ENCODE peak calls at places on chromosomes 6 and 20, in four cellular contexts. V is ascending aorta; W is nephron progenitor cell; K is CD8-positive, alpha-beta T cell. N is an unnamed sample.

GRCh38 chr6:163457637-163458561 is 43.4 kb downstream of the QKI start:
- DNase-seq in V (peak), W (no peak), K (no peak), N (no peak)

GRCh38 chr6:131575834-131576478 is 2.9 kb downstream of the ARG1 start:
- DNase-seq in V (no peak), W (no peak), K (no peak), N (no peak)

GRCh38 chr6:80769101-80769500 is 662.6 kb downstream of the BCKDHB start:
- DNase-seq in V (no peak), W (no peak), K (no peak), N (no peak)

GRCh38 chr20:32965115-32965514 is 39.1 kb downstream of the SUN5 start:
- DNase-seq in V (no peak), W (no peak), K (no peak), N (no peak)

GRCh38 chr6:127737009-127737486 is 160.1 kb downstream of the C6orf58 start:
- DNase-seq in V (no peak), W (peak), K (peak), N (no peak)

GRCh38 chr20:8095648-8096572 is 36.2 kb upstream of the PLCB1 start:
- DNase-seq in V (no peak), W (no peak), K (no peak), N (no peak)

GRCh38 chr6:56875961-56876360 is 78.9 kb upstream of the BEND6 start:
- DNase-seq in V (no peak), W (no peak), K (no peak), N (no peak)

GRCh38 chr20:47875302-47876025 is 90.2 kb upstream of the SULF2 start:
- DNase-seq in V (no peak), W (peak), K (no peak), N (no peak)

GRCh38 chr6:100160913-100161312 is 166.9 kb upstream of the MCHR2 start:
- DNase-seq in V (no peak), W (no peak), K (no peak), N (no peak)

GRCh38 chr6:160945516-160946177 is 45.9 kb upstream of the MAP3K4 start:
- DNase-seq in V (no peak), W (no peak), K (no peak), N (no peak)

GRCh38 chr6:140202964-140203363 is 828.5 kb upstream of the CITED2 start:
- DNase-seq in V (no peak), W (no peak), K (no peak), N (no peak)

GRCh38 chr6:2545351-2545750 is 205.4 kb downstream of the MYLK4 start:
- DNase-seq in V (no peak), W (no peak), K (no peak), N (no peak)

GRCh38 chr6:24517659-24518538 is 23.1 kb downstream of the ALDH5A1 start:
- DNase-seq in V (no peak), W (no peak), K (no peak), N (no peak)

GRCh38 chr6:98832282-98833100 is 1.9 kb upstream of the POU3F2 start:
- DNase-seq in V (no peak), W (peak), K (no peak), N (no peak)

GRCh38 chr6:104252276-104252675 is 607.4 kb downstream of the HACE1 start:
- DNase-seq in V (no peak), W (no peak), K (no peak), N (no peak)

GRCh38 chr6:12595161-12595792 is 121.3 kb upstream of the PHACTR1 start:
- DNase-seq in V (no peak), W (no peak), K (no peak), N (no peak)

GRCh38 chr6:32840604-32841246 is 2.2 kb upstream of the TAP2 start:
- DNase-seq in V (no peak), W (no peak), K (peak), N (no peak)

GRCh38 chr6:75118925-75119515 is 86.8 kb downstream of the COL12A1 start:
- DNase-seq in V (no peak), W (no peak), K (no peak), N (no peak)

GRCh38 chr6:23659125-23659524 is 466.9 kb upstream of the NRSN1 start:
- DNase-seq in V (no peak), W (peak), K (no peak), N (peak)

GRCh38 chr6:3526962-3527796 is 70.3 kb upstream of the SLC22A23 start:
- DNase-seq in V (no peak), W (no peak), K (no peak), N (no peak)

GRCh38 chr20:38109657-38110524 is 55.2 kb downstream of the TGM2 start:
- DNase-seq in V (peak), W (no peak), K (no peak), N (no peak)

GRCh38 chr6:5379647-5380242 is 118.4 kb downstream of the FARS2 start:
- DNase-seq in V (no peak), W (peak), K (no peak), N (no peak)

GRCh38 chr6:127539292-127539691 is 20.2 kb upstream of the MTCL3 start:
- DNase-seq in V (no peak), W (no peak), K (no peak), N (no peak)

GRCh38 chr20:19211661-19212523 is 550 bp upstream of the SLC24A3 start:
- DNase-seq in V (peak), W (peak), K (no peak), N (peak)

GRCh38 chr6:106360989-106361430 is 493 bp downstream of the CRYBG1 start:
- DNase-seq in V (no peak), W (peak), K (peak), N (no peak)

GRCh38 chr20:50368813-50369224 is 141.4 kb upstream of the PTPN1 start:
- DNase-seq in V (no peak), W (no peak), K (no peak), N (no peak)

GRCh38 chr6:18551228-18551627 is 164.1 kb downstream of the RNF144B start:
- DNase-seq in V (no peak), W (no peak), K (no peak), N (no peak)

GRCh38 chr20:39660965-39661364 is 698.8 kb downstream of the DHX35 start:
- DNase-seq in V (no peak), W (no peak), K (no peak), N (no peak)

GRCh38 chr20:39661833-39662232 is 699.7 kb downstream of the DHX35 start:
- DNase-seq in V (no peak), W (no peak), K (no peak), N (no peak)

GRCh38 chr20:39660251-39660650 is 698.1 kb downstream of the DHX35 start:
- DNase-seq in V (no peak), W (no peak), K (no peak), N (no peak)

DNA sequence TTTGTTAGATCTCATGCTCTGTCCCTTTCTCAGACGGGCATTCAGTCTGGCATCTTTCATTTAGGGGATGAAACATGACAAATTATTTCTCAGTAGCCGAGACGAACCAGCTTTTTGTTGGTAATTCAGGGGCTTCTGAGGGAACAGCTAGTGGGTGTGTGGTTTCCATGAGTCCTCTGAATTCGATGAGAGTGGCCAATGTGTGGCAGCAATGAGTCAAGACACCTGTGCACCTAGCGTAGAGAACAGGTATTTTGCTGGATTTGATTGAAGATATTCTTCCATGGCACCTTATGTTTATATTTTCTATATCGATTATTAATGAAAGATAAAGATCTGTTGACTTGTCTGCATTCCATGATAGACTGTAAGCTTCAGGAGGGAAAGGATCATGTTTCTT is 696.9 kb downstream of the DHX35 start:
- DNase-seq in V (no peak), W (no peak), K (no peak), N (no peak)
- TF ChIP-seq CTCF in V (no peak), W (no peak), K (no peak), N (no peak)

DNA sequence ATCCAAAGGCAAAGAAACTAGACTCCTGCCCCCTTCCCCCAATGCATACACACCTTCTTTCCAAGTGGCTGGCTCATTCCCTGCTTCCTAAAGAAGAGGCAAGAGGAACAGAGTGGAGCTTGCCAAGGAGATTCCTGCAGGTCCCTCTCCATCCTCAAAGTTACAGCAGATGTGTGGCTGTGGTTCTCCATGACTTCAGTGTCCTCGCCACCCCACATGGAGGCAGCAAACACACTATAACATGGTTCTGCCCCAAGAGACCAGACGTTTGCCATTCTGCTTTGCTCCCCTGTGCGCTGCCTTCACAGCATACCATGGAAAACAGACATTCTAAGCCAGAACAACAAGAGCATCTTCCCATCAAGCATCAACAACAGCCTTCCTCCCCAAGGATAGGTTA is 84.4 kb downstream of the BACH2 start:
- DNase-seq in V (no peak), W (no peak), K (peak), N (no peak)
- TF ChIP-seq CTCF in V (no peak), W (no peak), K (no peak), N (no peak)

GRCh38 chr20:46349742-46350056 is 41.4 kb upstream of the CDH22 start:
- DNase-seq in V (no peak), W (no peak), K (no peak), N (no peak)

GRCh38 chr20:46348972-46349741 is 40.9 kb upstream of the CDH22 start:
- DNase-seq in V (peak), W (peak), K (peak), N (peak)

GRCh38 chr20:46347831-46348230 is 39.5 kb upstream of the CDH22 start:
- DNase-seq in V (no peak), W (no peak), K (no peak), N (no peak)

GRCh38 chr20:46346770-46347169 is 38.5 kb upstream of the CDH22 start:
- DNase-seq in V (no peak), W (no peak), K (no peak), N (no peak)

GRCh38 chr20:46348231-46348803 is 40.0 kb upstream of the CDH22 start:
- DNase-seq in V (no peak), W (peak), K (no peak), N (no peak)
- TF ChIP-seq CTCF in V (no peak), W (no peak), K (no peak), N (no peak)

GRCh38 chr6:70379473-70380013 is 33.8 kb upstream of the FAM135A start:
- DNase-seq in V (no peak), W (no peak), K (no peak), N (no peak)

GRCh38 chr6:70376628-70377027 is 36.7 kb upstream of the FAM135A start:
- DNase-seq in V (no peak), W (no peak), K (no peak), N (no peak)

GRCh38 chr6:70375166-70375565 is 38.1 kb upstream of the FAM135A start:
- DNase-seq in V (no peak), W (no peak), K (no peak), N (no peak)

GRCh38 chr6:70377372-70377771 is 35.9 kb upstream of the FAM135A start:
- DNase-seq in V (no peak), W (no peak), K (no peak), N (no peak)

GRCh38 chr6:70375882-70376281 is 37.4 kb upstream of the FAM135A start:
- DNase-seq in V (no peak), W (no peak), K (no peak), N (no peak)
- TF ChIP-seq CTCF in V (no peak), W (no peak), K (no peak), N (no peak)

DNA sequence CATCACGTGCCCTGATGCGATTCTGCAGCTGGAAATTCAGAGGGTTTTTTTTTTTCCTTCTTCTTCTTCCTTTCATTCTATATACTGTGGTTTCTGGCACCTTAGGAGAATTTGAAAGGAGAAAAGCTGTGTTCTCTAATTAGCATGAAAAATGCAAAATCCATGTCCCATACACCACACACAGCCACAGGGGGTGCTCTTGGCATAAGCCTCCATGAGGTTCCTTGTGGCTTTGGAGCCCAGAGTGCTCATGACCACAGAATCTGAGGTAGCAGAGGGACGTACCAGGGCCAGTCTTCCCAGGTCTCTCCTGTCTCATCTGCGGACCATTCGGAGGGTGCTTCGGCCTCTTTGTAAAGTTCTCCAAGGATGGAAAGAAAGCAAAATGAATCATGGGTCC is 258.4 kb upstream of the CDH4 start:
- DNase-seq in V (no peak), W (no peak), K (no peak), N (no peak)
- TF ChIP-seq CTCF in V (no peak), W (peak), K (no peak), N (peak)

DNA sequence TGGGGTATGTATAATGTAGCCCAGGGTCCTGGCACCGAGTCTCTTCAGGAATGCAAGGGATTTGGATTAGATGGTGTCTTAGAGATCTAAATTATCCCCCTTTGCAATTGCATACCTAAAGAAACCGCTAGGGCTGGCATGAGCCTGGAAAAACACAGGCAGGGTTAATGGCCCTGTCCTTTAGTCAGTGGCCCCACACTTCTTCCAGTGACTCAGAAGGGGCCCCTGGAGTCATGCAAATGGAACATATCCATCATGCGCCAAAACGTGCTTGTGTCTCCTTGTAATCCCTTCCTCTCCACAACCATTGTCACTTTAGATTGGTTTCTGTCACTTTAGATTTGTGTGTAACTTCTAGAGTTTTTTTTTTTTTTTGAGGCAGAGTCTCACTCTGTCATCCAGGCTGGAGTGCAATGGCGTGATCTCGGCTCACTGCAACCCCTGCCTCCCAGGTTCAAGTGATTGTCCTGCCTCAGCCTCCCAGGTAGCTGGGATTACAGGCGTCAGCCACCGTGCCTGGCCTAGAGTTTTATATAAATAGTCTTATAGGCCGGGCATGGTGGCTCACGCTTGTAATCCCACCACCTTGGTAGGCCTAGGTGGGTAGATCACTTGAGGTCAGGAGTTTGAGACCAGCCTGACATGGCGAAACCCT is 8.7 kb upstream of the MYBL2 start:
- DNase-seq in V (no peak), W (no peak), K (no peak), N (no peak)
- TF ChIP-seq CTCF in V (no peak), W (no peak), K (no peak), N (no peak)

DNA sequence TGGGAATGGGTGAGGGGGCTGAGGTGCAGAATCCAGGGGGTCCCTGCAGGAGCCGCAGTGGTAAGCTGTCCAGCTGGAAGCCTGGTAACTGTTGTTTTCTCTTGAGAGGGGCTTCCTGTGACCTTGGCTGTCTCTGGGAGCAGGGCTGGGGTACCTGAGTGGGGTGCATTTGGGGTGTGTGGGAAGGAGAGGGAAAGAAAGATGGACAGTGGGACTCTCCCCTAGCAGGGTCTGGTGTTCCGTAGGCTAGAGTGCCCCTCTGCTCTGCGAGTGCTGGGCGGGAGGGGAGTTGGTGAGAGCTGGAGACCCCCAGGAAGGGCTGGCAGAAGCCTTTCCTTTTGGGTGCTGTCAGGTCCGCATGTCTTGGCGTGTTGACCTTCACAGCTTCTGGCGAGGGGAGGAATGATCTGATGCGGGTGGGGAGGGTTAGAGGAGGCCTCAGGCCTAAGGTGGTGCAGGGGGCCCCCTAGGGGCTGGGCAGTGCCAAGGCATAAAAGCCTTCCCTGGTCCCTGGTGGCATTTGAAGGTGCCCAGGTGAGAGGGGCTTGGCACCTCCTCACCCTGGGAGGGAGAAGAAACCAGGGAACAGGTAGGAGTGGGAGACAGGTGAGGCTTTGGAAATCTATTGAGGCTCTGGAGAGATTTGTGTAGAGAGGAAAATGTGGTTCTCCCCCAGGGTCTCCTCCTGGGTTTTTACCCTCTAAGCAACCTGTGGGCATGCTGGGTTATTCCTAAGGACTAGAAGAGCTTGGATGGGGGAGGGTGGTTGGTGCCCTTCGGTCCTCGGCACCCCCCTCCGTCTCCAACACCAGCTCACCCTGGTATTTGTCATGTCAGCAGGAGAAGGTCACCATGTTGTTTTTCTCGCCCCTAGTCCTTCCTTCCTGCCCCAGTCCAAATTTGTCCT is 3.3 kb downstream of the VEGFA start:
- DNase-seq in V (no peak), W (peak), K (peak), N (peak)
- TF ChIP-seq CTCF in V (peak), W (peak), K (peak), N (peak)

GRCh38 chr6:159324599-159324998 is 155.4 kb downstream of the FNDC1 start:
- DNase-seq in V (no peak), W (no peak), K (no peak), N (no peak)
- TF ChIP-seq CTCF in V (no peak), W (no peak), K (no peak), N (no peak)

DNA sequence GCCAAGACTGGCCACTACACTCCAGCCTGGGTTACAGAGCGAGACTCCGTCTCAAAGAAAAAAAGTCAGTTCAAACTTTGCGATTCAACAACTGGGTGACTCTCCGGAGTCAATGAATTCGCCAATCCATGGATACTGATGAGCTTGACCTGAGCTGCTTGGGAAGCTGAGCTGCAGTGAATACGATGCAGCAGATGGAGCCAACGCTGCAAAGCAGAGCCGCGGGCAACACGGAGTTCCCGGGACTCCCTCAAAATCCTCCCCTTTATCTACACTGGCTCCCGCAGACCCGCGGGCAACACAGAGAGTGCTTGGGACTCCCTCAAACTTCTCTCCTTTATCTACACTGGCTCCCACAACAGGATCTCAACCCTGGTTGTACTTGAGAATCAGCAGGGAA is 62.6 kb upstream of the SALL4 start:
- DNase-seq in V (no peak), W (no peak), K (no peak), N (no peak)
- TF ChIP-seq CTCF in V (no peak), W (no peak), K (no peak), N (no peak)